ENCODE peak calls at places on chromosome 4, in four cellular contexts. I, V, K and D are unnamed samples.

GRCh38 chr4:27000820-27001219 is 140.2 kb downstream of the STIM2 start:
- DNase-seq in V (no peak), I (no peak), K (no peak), D (no peak)

GRCh38 chr4:153518637-153519384 is 52.7 kb downstream of the TMEM131L start:
- DNase-seq in I (no peak), K (no peak), V (no peak), D (no peak)

GRCh38 chr4:32394255-32394654 is 1674.1 kb downstream of the PCDH7 start:
- DNase-seq in V (no peak), I (no peak), K (no peak), D (no peak)

GRCh38 chr4:10157478-10158354 is 41.1 kb upstream of the WDR1 start:
- DNase-seq in I (peak), V (peak), K (peak), D (peak)

GRCh38 chr4:174317531-174317930 is 33.8 kb downstream of the CEP44 start:
- DNase-seq in K (no peak), V (no peak), I (no peak), D (no peak)

GRCh38 chr4:55116450-55116849 is 8.9 kb downstream of the KDR start:
- DNase-seq in V (no peak), K (no peak), I (peak), D (peak)

GRCh38 chr4:31246856-31247255 is 526.7 kb downstream of the PCDH7 start:
- DNase-seq in I (no peak), K (no peak), V (peak), D (no peak)

GRCh38 chr4:112036881-112037280 is 108.4 kb upstream of the FAM241A start:
- DNase-seq in V (no peak), K (no peak), I (peak), D (no peak)

GRCh38 chr4:150828159-150828558 is 186.9 kb downstream of the LRBA start:
- DNase-seq in V (no peak), K (peak), I (no peak), D (no peak)